ENCODE peak calls at places on chromosomes 5 and 9, in eight cellular contexts. One of them, this sample, is unnamed.
A peak's percentile ranks its signal among the peaks of the same experiment; 100 is the strongest.

GRCh38 chr5:14428302-14429081 is 153.1 kb upstream of the OTULINL start:
- DNase-seq in CD8-positive, alpha-beta T cell: no peak
- DNase-seq in spleen: no peak
- DNase-seq in A549: no peak
- DNase-seq in pancreas: peak; percentile 48
- DNase-seq in cardiac muscle cell: no peak
- DNase-seq in AG04450: no peak
- DNase-seq in ovary: no peak
- DNase-seq in this sample: no peak

GRCh38 chr9:128689293-128689770 is 310 bp downstream of the SET start:
- DNase-seq in CD8-positive, alpha-beta T cell: no peak
- DNase-seq in spleen: no peak
- DNase-seq in A549: peak; percentile 70
- DNase-seq in pancreas: no peak
- DNase-seq in cardiac muscle cell: no peak
- DNase-seq in AG04450: no peak
- DNase-seq in ovary: peak; percentile 66
- DNase-seq in this sample: no peak

GRCh38 chr9:113369583-113370140 is 7.1 kb downstream of the HDHD3 start:
- DNase-seq in CD8-positive, alpha-beta T cell: no peak
- DNase-seq in spleen: no peak
- DNase-seq in A549: no peak
- DNase-seq in pancreas: peak; percentile 80
- DNase-seq in cardiac muscle cell: no peak
- DNase-seq in AG04450: no peak
- DNase-seq in ovary: no peak
- DNase-seq in this sample: no peak

GRCh38 chr5:132365213-132365612 is 4.3 kb upstream of the SLC22A5 start:
- DNase-seq in CD8-positive, alpha-beta T cell: no peak
- DNase-seq in spleen: no peak
- DNase-seq in A549: peak; percentile 95
- DNase-seq in pancreas: no peak
- DNase-seq in cardiac muscle cell: peak; percentile 79
- DNase-seq in AG04450: no peak
- DNase-seq in ovary: no peak
- DNase-seq in this sample: no peak

GRCh38 chr9:6937209-6937608 is 179.4 kb downstream of the KDM4C start:
- DNase-seq in CD8-positive, alpha-beta T cell: no peak
- DNase-seq in spleen: no peak
- DNase-seq in A549: no peak
- DNase-seq in pancreas: no peak
- DNase-seq in cardiac muscle cell: no peak
- DNase-seq in AG04450: no peak
- DNase-seq in ovary: no peak
- DNase-seq in this sample: no peak

GRCh38 chr9:37994639-37995347 is 74.2 kb downstream of the SHB start:
- DNase-seq in CD8-positive, alpha-beta T cell: no peak
- DNase-seq in spleen: peak; percentile 85
- DNase-seq in A549: no peak
- DNase-seq in pancreas: peak; percentile 50
- DNase-seq in cardiac muscle cell: peak; percentile 61
- DNase-seq in AG04450: peak; percentile 34
- DNase-seq in ovary: peak; percentile 28
- DNase-seq in this sample: peak; percentile 67

GRCh38 chr5:73312146-73312871 is 136.3 kb downstream of the FOXD1 start:
- DNase-seq in CD8-positive, alpha-beta T cell: no peak
- DNase-seq in spleen: no peak
- DNase-seq in A549: peak; percentile 25
- DNase-seq in pancreas: no peak
- DNase-seq in cardiac muscle cell: peak; percentile 94
- DNase-seq in AG04450: peak; percentile 89
- DNase-seq in ovary: no peak
- DNase-seq in this sample: peak; percentile 90

GRCh38 chr9:129352157-129352870 is 174.3 kb upstream of the IER5L start:
- DNase-seq in CD8-positive, alpha-beta T cell: no peak
- DNase-seq in spleen: no peak
- DNase-seq in A549: no peak
- DNase-seq in pancreas: no peak
- DNase-seq in cardiac muscle cell: peak; percentile 43
- DNase-seq in AG04450: no peak
- DNase-seq in ovary: peak; percentile 80
- DNase-seq in this sample: no peak

GRCh38 chr5:151199581-151200185 is 24.2 kb downstream of the CCDC69 start:
- DNase-seq in CD8-positive, alpha-beta T cell: no peak
- DNase-seq in spleen: no peak
- DNase-seq in A549: no peak
- DNase-seq in pancreas: no peak
- DNase-seq in cardiac muscle cell: no peak
- DNase-seq in AG04450: no peak
- DNase-seq in ovary: no peak
- DNase-seq in this sample: no peak

GRCh38 chr9:81894891-81895290 is 33.3 kb upstream of the SPATA31D4 start:
- DNase-seq in CD8-positive, alpha-beta T cell: no peak
- DNase-seq in spleen: no peak
- DNase-seq in A549: no peak
- DNase-seq in pancreas: no peak
- DNase-seq in cardiac muscle cell: no peak
- DNase-seq in AG04450: no peak
- DNase-seq in ovary: no peak
- DNase-seq in this sample: no peak

GRCh38 chr9:90827181-90827866 is 25.7 kb downstream of the SYK start:
- DNase-seq in CD8-positive, alpha-beta T cell: no peak
- DNase-seq in spleen: no peak
- DNase-seq in A549: no peak
- DNase-seq in pancreas: no peak
- DNase-seq in cardiac muscle cell: no peak
- DNase-seq in AG04450: no peak
- DNase-seq in ovary: no peak
- DNase-seq in this sample: no peak

GRCh38 chr9:3419892-3420291 is 105.9 kb downstream of the RFX3 start:
- DNase-seq in CD8-positive, alpha-beta T cell: no peak
- DNase-seq in spleen: no peak
- DNase-seq in A549: no peak
- DNase-seq in pancreas: no peak
- DNase-seq in cardiac muscle cell: no peak
- DNase-seq in AG04450: no peak
- DNase-seq in ovary: no peak
- DNase-seq in this sample: no peak

GRCh38 chr9:107905313-107906027 is 415.9 kb upstream of the KLF4 start:
- DNase-seq in CD8-positive, alpha-beta T cell: no peak
- DNase-seq in spleen: no peak
- DNase-seq in A549: no peak
- DNase-seq in pancreas: no peak
- DNase-seq in cardiac muscle cell: peak; percentile 9
- DNase-seq in AG04450: no peak
- DNase-seq in ovary: no peak
- DNase-seq in this sample: no peak

GRCh38 chr9:37617837-37618236 is 25.4 kb upstream of the TOMM5 start:
- DNase-seq in CD8-positive, alpha-beta T cell: no peak
- DNase-seq in spleen: no peak
- DNase-seq in A549: no peak
- DNase-seq in pancreas: no peak
- DNase-seq in cardiac muscle cell: peak; percentile 3
- DNase-seq in AG04450: no peak
- DNase-seq in ovary: no peak
- DNase-seq in this sample: no peak

GRCh38 chr9:18980124-18980660 is 52.8 kb downstream of the SAXO1 start:
- DNase-seq in CD8-positive, alpha-beta T cell: no peak
- DNase-seq in spleen: no peak
- DNase-seq in A549: no peak
- DNase-seq in pancreas: no peak
- DNase-seq in cardiac muscle cell: peak; percentile 5
- DNase-seq in AG04450: no peak
- DNase-seq in ovary: no peak
- DNase-seq in this sample: no peak

GRCh38 chr9:85914108-85914507 is 26.8 kb upstream of the NAA35 start:
- DNase-seq in CD8-positive, alpha-beta T cell: no peak
- DNase-seq in spleen: no peak
- DNase-seq in A549: no peak
- DNase-seq in pancreas: no peak
- DNase-seq in cardiac muscle cell: peak; percentile 2
- DNase-seq in AG04450: no peak
- DNase-seq in ovary: no peak
- DNase-seq in this sample: no peak
- H3K4me3 ChIP-seq in CD8-positive, alpha-beta T cell: no peak overlapping the region
- H3K4me3 ChIP-seq in spleen: no peak overlapping the region
- H3K4me3 ChIP-seq in A549: no peak overlapping the region
- H3K4me3 ChIP-seq in pancreas: no peak overlapping the region
- H3K4me3 ChIP-seq in cardiac muscle cell: no peak overlapping the region
- H3K4me3 ChIP-seq in AG04450: no peak overlapping the region
- H3K4me3 ChIP-seq in ovary: no peak overlapping the region
- H3K4me3 ChIP-seq in this sample: no peak overlapping the region

DNA sequence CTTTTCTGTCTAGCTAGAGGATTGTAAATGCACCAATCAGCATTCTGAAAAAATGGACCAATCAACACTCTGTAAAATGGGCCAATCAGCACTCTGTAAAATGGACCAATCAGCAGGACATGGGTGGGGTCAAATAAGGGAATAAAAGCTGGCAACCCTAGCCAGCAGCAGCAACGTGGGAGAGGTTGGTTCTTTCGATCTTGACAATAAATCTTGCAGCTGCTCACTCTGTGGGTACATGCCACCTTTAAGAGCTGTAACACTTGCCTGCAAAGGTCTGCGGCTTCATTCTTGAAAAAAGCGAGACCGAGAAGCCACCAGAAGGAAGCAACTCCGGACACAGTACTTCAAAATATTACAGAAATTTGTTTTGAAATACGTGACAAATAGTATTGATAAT is 424.6 kb upstream of the CDH9 start:
- DNase-seq in CD8-positive, alpha-beta T cell: no peak
- DNase-seq in spleen: no peak
- DNase-seq in A549: no peak
- DNase-seq in pancreas: no peak
- DNase-seq in cardiac muscle cell: no peak
- DNase-seq in AG04450: no peak
- DNase-seq in ovary: no peak
- DNase-seq in this sample: no peak
- H3K4me3 ChIP-seq in CD8-positive, alpha-beta T cell: no peak overlapping the region
- H3K4me3 ChIP-seq in spleen: no peak overlapping the region
- H3K4me3 ChIP-seq in A549: no peak overlapping the region
- H3K4me3 ChIP-seq in pancreas: no peak overlapping the region
- H3K4me3 ChIP-seq in cardiac muscle cell: no peak overlapping the region
- H3K4me3 ChIP-seq in AG04450: no peak overlapping the region
- H3K4me3 ChIP-seq in ovary: no peak overlapping the region
- H3K4me3 ChIP-seq in this sample: no peak overlapping the region

GRCh38 chr5:65199988-65200668 is 281.6 kb downstream of the ADAMTS6 start:
- DNase-seq in CD8-positive, alpha-beta T cell: no peak
- DNase-seq in spleen: no peak
- DNase-seq in A549: no peak
- DNase-seq in pancreas: no peak
- DNase-seq in cardiac muscle cell: peak; percentile 75
- DNase-seq in AG04450: peak; percentile 37
- DNase-seq in ovary: no peak
- DNase-seq in this sample: no peak

GRCh38 chr5:65198777-65199120 is 283.0 kb downstream of the ADAMTS6 start:
- DNase-seq in CD8-positive, alpha-beta T cell: no peak
- DNase-seq in spleen: no peak
- DNase-seq in A549: peak; percentile 51
- DNase-seq in pancreas: no peak
- DNase-seq in cardiac muscle cell: peak; percentile 91
- DNase-seq in AG04450: peak; percentile 97
- DNase-seq in ovary: no peak
- DNase-seq in this sample: no peak

GRCh38 chr5:65203746-65204145 is 278.0 kb downstream of the ADAMTS6 start:
- DNase-seq in CD8-positive, alpha-beta T cell: no peak
- DNase-seq in spleen: no peak
- DNase-seq in A549: no peak
- DNase-seq in pancreas: no peak
- DNase-seq in cardiac muscle cell: peak; percentile 78
- DNase-seq in AG04450: peak; percentile 67
- DNase-seq in ovary: no peak
- DNase-seq in this sample: no peak

GRCh38 chr5:65194871-65195270 is 286.8 kb downstream of the ADAMTS6 start:
- DNase-seq in CD8-positive, alpha-beta T cell: no peak
- DNase-seq in spleen: no peak
- DNase-seq in A549: no peak
- DNase-seq in pancreas: no peak
- DNase-seq in cardiac muscle cell: no peak
- DNase-seq in AG04450: no peak
- DNase-seq in ovary: no peak
- DNase-seq in this sample: no peak

GRCh38 chr5:65197899-65198776 is 283.6 kb downstream of the ADAMTS6 start:
- DNase-seq in CD8-positive, alpha-beta T cell: no peak
- DNase-seq in spleen: no peak
- DNase-seq in A549: no peak
- DNase-seq in pancreas: no peak
- DNase-seq in cardiac muscle cell: no peak
- DNase-seq in AG04450: no peak
- DNase-seq in ovary: no peak
- DNase-seq in this sample: no peak
- H3K4me3 ChIP-seq in CD8-positive, alpha-beta T cell: no peak overlapping the region
- H3K4me3 ChIP-seq in spleen: no peak overlapping the region
- H3K4me3 ChIP-seq in A549: no peak overlapping the region
- H3K4me3 ChIP-seq in pancreas: no peak overlapping the region
- H3K4me3 ChIP-seq in cardiac muscle cell: no peak overlapping the region
- H3K4me3 ChIP-seq in AG04450: no peak overlapping the region
- H3K4me3 ChIP-seq in ovary: no peak overlapping the region
- H3K4me3 ChIP-seq in this sample: no peak overlapping the region

GRCh38 chr9:87337335-87338074 is 160.2 kb upstream of the DAPK1 start:
- DNase-seq in CD8-positive, alpha-beta T cell: no peak
- DNase-seq in spleen: no peak
- DNase-seq in A549: peak; percentile 79
- DNase-seq in pancreas: peak; percentile 54
- DNase-seq in cardiac muscle cell: peak; percentile 72
- DNase-seq in AG04450: no peak
- DNase-seq in ovary: peak; percentile 66
- DNase-seq in this sample: no peak
- H3K4me3 ChIP-seq in CD8-positive, alpha-beta T cell: peak overlapping the region; percentile 49
- H3K4me3 ChIP-seq in spleen: no peak overlapping the region
- H3K4me3 ChIP-seq in A549: peak overlapping the region; percentile 48
- H3K4me3 ChIP-seq in pancreas: peak overlapping the region; percentile 25
- H3K4me3 ChIP-seq in cardiac muscle cell: peak overlapping the region; percentile 30
- H3K4me3 ChIP-seq in AG04450: no peak overlapping the region
- H3K4me3 ChIP-seq in ovary: peak overlapping the region; percentile 37
- H3K4me3 ChIP-seq in this sample: no peak overlapping the region

GRCh38 chr9:110125207-110125751 is 82.7 kb downstream of the C9orf152 start:
- DNase-seq in CD8-positive, alpha-beta T cell: no peak
- DNase-seq in spleen: peak; percentile 81
- DNase-seq in A549: peak; percentile 94
- DNase-seq in pancreas: peak; percentile 77
- DNase-seq in cardiac muscle cell: peak; percentile 99
- DNase-seq in AG04450: peak; percentile 89
- DNase-seq in ovary: peak; percentile 89
- DNase-seq in this sample: no peak
- H3K4me3 ChIP-seq in CD8-positive, alpha-beta T cell: no peak overlapping the region
- H3K4me3 ChIP-seq in spleen: no peak overlapping the region
- H3K4me3 ChIP-seq in A549: peak overlapping the region; percentile 23
- H3K4me3 ChIP-seq in pancreas: no peak overlapping the region
- H3K4me3 ChIP-seq in cardiac muscle cell: peak overlapping the region; percentile 16
- H3K4me3 ChIP-seq in AG04450: peak overlapping the region; percentile 50
- H3K4me3 ChIP-seq in ovary: peak overlapping the region; percentile 17
- H3K4me3 ChIP-seq in this sample: peak overlapping the region; percentile 46